ENCODE peak calls at places on chromosomes 5 and 9, in four cellular contexts. Q is RPMI7951, D is hepatocyte, H is NCI-H2081. K is an unnamed sample.

GRCh38 chr5:181261320-181262085 is 560 bp upstream of the TRIM52 start:
- DNase-seq in Q (peak; percentile 69), D (peak; percentile 86), H (no peak), K (no peak)

GRCh38 chr9:76732341-76732958 is 31.8 kb upstream of the PCA3 start:
- DNase-seq in Q (no peak), D (no peak), H (no peak), K (no peak)

GRCh38 chr5:29161897-29162296 is 2031.6 kb upstream of the CDH6 start:
- DNase-seq in Q (no peak), D (no peak), H (peak; percentile 56), K (no peak)

GRCh38 chr5:125455041-125455440 is 708.6 kb upstream of the ZNF608 start:
- DNase-seq in Q (no peak), D (no peak), H (no peak), K (no peak)

GRCh38 chr5:164358531-164359259 is 853.3 kb downstream of the MAT2B start:
- DNase-seq in Q (no peak), D (peak; percentile 37), H (no peak), K (no peak)

GRCh38 chr5:171755354-171755821 is 30.2 kb upstream of the SMIM23 start:
- DNase-seq in Q (peak; percentile 36), D (no peak), H (no peak), K (no peak)

GRCh38 chr9:21904776-21905175 is 89.4 kb downstream of the CDKN2A start:
- DNase-seq in Q (no peak), D (no peak), H (no peak), K (no peak)

GRCh38 chr9:85927077-85927476 is 13.9 kb upstream of the NAA35 start:
- DNase-seq in Q (no peak), D (no peak), H (no peak), K (no peak)

GRCh38 chr5:177301503-177302165 is 1.9 kb downstream of the RAB24 start:
- DNase-seq in Q (no peak), D (no peak), H (peak; percentile 88), K (peak; percentile 35)

K was measured in NCI-H1417.